ENCODE peak calls at places on chromosomes 6 and 20, in five cellular contexts. J, C, D, W and K are unnamed samples.
A peak's percentile ranks its signal among the peaks of the same experiment; 100 is the strongest.

GRCh38 chr6:85669735-85670194 is 27.1 kb upstream of the SYNCRIP start:
- DNase-seq in J (no peak), C (no peak), D (peak; percentile 44), W (peak; percentile 79), K (no peak)

GRCh38 chr6:166435574-166435973 is 52.8 kb upstream of the MPC1 start:
- DNase-seq in J (no peak), C (no peak), D (peak; percentile 19), W (peak; percentile 33), K (no peak)

GRCh38 chr20:8796088-8796665 is 272.7 kb upstream of the PLCB4 start:
- DNase-seq in J (no peak), C (no peak), D (no peak), W (no peak), K (no peak)

GRCh38 chr6:4071330-4071729 is 7.6 kb downstream of the FAM217A start:
- DNase-seq in J (no peak), C (no peak), D (no peak), W (no peak), K (no peak)

GRCh38 chr6:150813319-150813992 is 52.0 kb upstream of the MTHFD1L start:
- DNase-seq in J (no peak), C (no peak), D (peak; percentile 70), W (peak; percentile 7), K (no peak)

GRCh38 chr6:11263185-11263817 is 30.8 kb upstream of the NEDD9 start:
- DNase-seq in J (peak; percentile 43), C (no peak), D (no peak), W (peak; percentile 94), K (peak; percentile 91)

GRCh38 chr20:10521068-10521834 is 86.1 kb downstream of the SLX4IP start:
- DNase-seq in J (no peak), C (no peak), D (no peak), W (peak; percentile 90), K (peak; percentile 47)

GRCh38 chr6:51137777-51138176 is 319.1 kb downstream of the TFAP2B start:
- DNase-seq in J (no peak), C (no peak), D (no peak), W (no peak), K (peak; percentile 7)